ENCODE peak calls at places on chromosomes 4 and X, in seven cellular contexts. Q, T, H, J, C, P and R are unnamed samples.
A peak's percentile ranks its signal among the peaks of the same experiment; 100 is the strongest.

GRCh38 chrX:7996414-7996813 is 69.2 kb upstream of the PNPLA4 start:
- DNase-seq in Q (no peak), T (peak; percentile 40), H (no peak), J (no peak), C (peak; percentile 65), P (peak; percentile 61), R (peak; percentile 26)

GRCh38 chrX:38045697-38046096 is 39.3 kb downstream of the SYTL5 start:
- DNase-seq in Q (no peak), T (no peak), H (no peak), J (no peak), C (peak; percentile 69), P (no peak), R (no peak)

GRCh38 chr4:88003261-88003660 is 4.2 kb upstream of the PKD2 start:
- DNase-seq in Q (no peak), T (no peak), H (no peak), J (no peak), C (no peak), P (peak; percentile 46), R (no peak)

GRCh38 chrX:155577682-155578081 is 35.1 kb downstream of the TMLHE start:
- DNase-seq in Q (no peak), T (no peak), H (no peak), J (no peak), C (no peak), P (no peak), R (peak; percentile 3)

GRCh38 chr4:823093-823760 is 2.7 kb downstream of the CPLX1 start:
- DNase-seq in Q (no peak), T (no peak), H (peak; percentile 58), J (no peak), C (no peak), P (no peak), R (peak; percentile 37)

GRCh38 chr4:78951862-78952472 is 12.7 kb upstream of the PAQR3 start:
- DNase-seq in Q (no peak), T (peak; percentile 45), H (no peak), J (no peak), C (peak; percentile 61), P (peak; percentile 80), R (no peak)

GRCh38 chr4:77797239-77797638 is 21.9 kb downstream of the CNOT6L start:
- DNase-seq in Q (no peak), T (no peak), H (no peak), J (no peak), C (peak; percentile 19), P (peak; percentile 32), R (no peak)

GRCh38 chr4:190019023-190019858 is 7.8 kb downstream of the FRG2 start:
- DNase-seq in Q (no peak), T (no peak), H (no peak), J (no peak), C (no peak), P (no peak), R (peak; percentile 73)

GRCh38 chr4:75702919-75703411 is 21.4 kb upstream of the USO1 start:
- DNase-seq in Q (no peak), T (no peak), H (no peak), J (no peak), C (no peak), P (no peak), R (no peak)

GRCh38 chr4:139666735-139667266 is 1.2 kb downstream of the MGST2 start:
- DNase-seq in Q (no peak), T (peak; percentile 76), H (peak; percentile 74), J (no peak), C (peak; percentile 73), P (peak; percentile 58), R (no peak)

GRCh38 chr4:164772076-164772475 is 18.1 kb downstream of the SMIM31 start:
- DNase-seq in Q (no peak), T (no peak), H (no peak), J (no peak), C (no peak), P (no peak), R (no peak)

GRCh38 chr4:174707277-174707676 is 121.8 kb downstream of the GLRA3 start:
- DNase-seq in Q (no peak), T (no peak), H (no peak), J (no peak), C (peak; percentile 7), P (no peak), R (no peak)

GRCh38 chrX:151370906-151371305 is 26.1 kb upstream of the VMA21 start:
- DNase-seq in Q (no peak), T (no peak), H (no peak), J (no peak), C (no peak), P (no peak), R (peak; percentile 49)

GRCh38 chr4:4837921-4838601 is 21.4 kb upstream of the MSX1 start:
- DNase-seq in Q (no peak), T (peak; percentile 17), H (no peak), J (no peak), C (peak; percentile 26), P (no peak), R (no peak)

GRCh38 chrX:42602136-42602535 is 175.8 kb downstream of the PPP1R2C start:
- DNase-seq in Q (no peak), T (no peak), H (no peak), J (no peak), C (no peak), P (no peak), R (no peak)

GRCh38 chr4:128378668-128379067 is 91.1 kb upstream of the PGRMC2 start:
- DNase-seq in Q (no peak), T (no peak), H (no peak), J (no peak), C (no peak), P (no peak), R (no peak)

GRCh38 chrX:106894392-106894909 is 8.7 kb downstream of the RIPPLY1 start:
- DNase-seq in Q (no peak), T (peak; percentile 73), H (peak; percentile 78), J (no peak), C (peak; percentile 82), P (peak; percentile 84), R (peak; percentile 68)

GRCh38 chr4:15231265-15232091 is 196.4 kb upstream of the C1QTNF7 start:
- DNase-seq in Q (peak; percentile 38), T (peak; percentile 88), H (peak; percentile 91), J (peak; percentile 62), C (peak; percentile 79), P (peak; percentile 96), R (peak; percentile 68)

GRCh38 chr4:38795087-38795486 is 9.5 kb downstream of the TLR1 start:
- DNase-seq in Q (no peak), T (no peak), H (no peak), J (no peak), C (no peak), P (no peak), R (no peak)

GRCh38 chr4:169583563-169583962 is 28.8 kb downstream of the NEK1 start:
- DNase-seq in Q (no peak), T (peak; percentile 71), H (no peak), J (no peak), C (no peak), P (peak; percentile 81), R (no peak)

GRCh38 chrX:51894697-51895336 is 1.4 kb downstream of the MAGED1 start:
- DNase-seq in Q (no peak), T (peak; percentile 31), H (peak; percentile 68), J (no peak), C (no peak), P (peak; percentile 33), R (peak; percentile 22)

GRCh38 chrX:51896626-51897025 is 3.2 kb downstream of the MAGED1 start:
- DNase-seq in Q (no peak), T (no peak), H (no peak), J (no peak), C (no peak), P (no peak), R (no peak)

GRCh38 chrX:51892921-51893745 is at the start of gene MAGED1:
- DNase-seq in Q (peak; percentile 58), T (peak; percentile 95), H (peak; percentile 95), J (peak; percentile 86), C (peak; percentile 94), P (peak; percentile 94), R (peak; percentile 72)

GRCh38 chrX:51891821-51892551 is 1.4 kb upstream of the MAGED1 start:
- DNase-seq in Q (no peak), T (peak; percentile 69), H (peak; percentile 74), J (peak; percentile 17), C (no peak), P (peak; percentile 90), R (no peak)

GRCh38 chrX:51893931-51894696 is 691 bp downstream of the MAGED1 start:
- DNase-seq in Q (no peak), T (peak; percentile 11), H (peak; percentile 69), J (no peak), C (peak; percentile 25), P (peak; percentile 39), R (peak; percentile 49)
- H3K4me3 ChIP-seq in Q (peak overlapping the region; percentile 68), T (peak overlapping the region; percentile 97), H (peak overlapping the region; percentile 58), J (peak overlapping the region; percentile 73), C (peak overlapping the region; percentile 71), P (peak overlapping the region; percentile 85), R (peak overlapping the region; percentile 68)

DNA sequence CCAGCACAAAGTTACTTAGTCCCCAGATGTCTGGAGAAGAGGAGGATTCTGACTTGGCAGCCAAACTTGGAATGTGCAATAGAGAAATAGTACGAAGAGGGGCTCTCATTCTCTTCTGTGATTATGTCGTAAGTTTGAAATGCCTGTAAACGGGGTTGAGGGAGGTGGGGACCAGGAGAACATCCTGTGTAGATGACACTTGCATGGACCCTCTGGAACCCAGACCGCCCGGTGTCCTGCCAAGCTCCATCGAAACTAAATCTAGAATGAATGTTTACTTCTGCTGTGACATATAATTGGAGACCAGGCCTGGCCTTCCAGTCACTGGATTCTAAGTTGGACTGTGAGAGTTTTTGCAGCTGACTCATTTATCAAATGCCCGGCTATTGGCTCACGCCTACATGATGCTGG is 44.9 kb upstream of the MSANTD1 start:
- DNase-seq in Q (no peak), T (peak; percentile 67), H (peak; percentile 90), J (no peak), C (no peak), P (peak; percentile 77), R (no peak)
- H3K36me3 ChIP-seq in Q (peaks cover 16% of the 10 kb centered on the region), T (peaks cover 15% of the 10 kb centered on the region), H (peaks cover 16% of the 10 kb centered on the region), J (peaks cover 51% of the 10 kb centered on the region), C (peaks cover 8% of the 10 kb centered on the region), P (peaks cover 17% of the 10 kb centered on the region), R (peaks cover 10% of the 10 kb centered on the region)

GRCh38 chrX:130592204-130592603 is 190.4 kb downstream of the RBMX2 start:
- DNase-seq in Q (no peak), T (no peak), H (no peak), J (no peak), C (no peak), P (no peak), R (no peak)

GRCh38 chrX:130594453-130594916 is 192.7 kb downstream of the RBMX2 start:
- DNase-seq in Q (no peak), T (no peak), H (no peak), J (no peak), C (no peak), P (no peak), R (no peak)
- H3K27me3 ChIP-seq in Q (no peaks in the 10 kb centered on the region), T (peaks cover 2% of the 10 kb centered on the region), H (no peaks in the 10 kb centered on the region), J (no peaks in the 10 kb centered on the region), C (no peaks in the 10 kb centered on the region), P (peaks cover 6% of the 10 kb centered on the region), R (no peaks in the 10 kb centered on the region)

DNA sequence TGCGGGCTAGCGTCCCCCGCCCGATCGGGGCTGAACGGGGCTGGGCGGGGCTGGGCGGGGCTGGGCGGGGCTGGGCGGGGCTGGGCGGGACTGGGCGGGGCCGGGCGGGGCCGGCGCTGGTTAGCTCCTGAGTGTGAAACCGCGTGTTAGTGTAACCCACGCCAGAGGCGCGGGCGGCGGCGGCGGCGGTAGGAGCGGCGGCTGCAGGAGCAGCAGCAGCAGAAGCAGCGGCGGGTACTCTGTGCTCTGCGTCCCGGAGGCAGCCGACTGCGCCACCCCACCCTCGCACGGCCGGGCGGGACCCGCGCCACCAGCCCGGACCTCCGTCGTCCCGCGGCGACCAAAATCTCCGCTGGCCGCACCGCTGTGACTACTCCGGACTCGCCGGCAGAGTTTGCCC is 128.1 kb downstream of the LAS1L start:
- DNase-seq in Q (no peak), T (no peak), H (no peak), J (no peak), C (no peak), P (no peak), R (peak; percentile 14)
- H3K4me3 ChIP-seq in Q (no peak overlapping the region), T (no peak overlapping the region), H (peak overlapping the region; percentile 35), J (peak overlapping the region; percentile 51), C (no peak overlapping the region), P (no peak overlapping the region), R (peak overlapping the region; percentile 26)